ENCODE peak calls at places on chromosomes 2 and 18, in six cellular contexts. One of them, this sample, is unnamed.

GRCh38 chr2:123644053-123644452 is 381.0 kb upstream of the CNTNAP5 start:
- DNase-seq in mucosa of descending colon: no peak
- DNase-seq in lung microvascular endothelial cell: no peak
- DNase-seq in NCI-H345: no peak
- DNase-seq in hypothalamus: no peak
- DNase-seq in cardiac fibroblast: no peak
- DNase-seq in this sample: no peak

GRCh38 chr18:22678486-22678885 is 254.6 kb upstream of the RBBP8 start:
- DNase-seq in mucosa of descending colon: no peak
- DNase-seq in lung microvascular endothelial cell: no peak
- DNase-seq in NCI-H345: no peak
- DNase-seq in hypothalamus: no peak
- DNase-seq in cardiac fibroblast: peak
- DNase-seq in this sample: no peak

GRCh38 chr2:137117385-137117784 is 352.0 kb downstream of the THSD7B start:
- DNase-seq in mucosa of descending colon: no peak
- DNase-seq in lung microvascular endothelial cell: no peak
- DNase-seq in NCI-H345: no peak
- DNase-seq in hypothalamus: no peak
- DNase-seq in cardiac fibroblast: no peak
- DNase-seq in this sample: no peak

GRCh38 chr2:222136106-222136630 is 162.6 kb downstream of the PAX3 start:
- DNase-seq in mucosa of descending colon: no peak
- DNase-seq in lung microvascular endothelial cell: no peak
- DNase-seq in NCI-H345: no peak
- DNase-seq in hypothalamus: no peak
- DNase-seq in cardiac fibroblast: no peak
- DNase-seq in this sample: no peak

GRCh38 chr2:46924038-46924437 is 8.4 kb upstream of the MCFD2 start:
- DNase-seq in mucosa of descending colon: no peak
- DNase-seq in lung microvascular endothelial cell: no peak
- DNase-seq in NCI-H345: no peak
- DNase-seq in hypothalamus: no peak
- DNase-seq in cardiac fibroblast: no peak
- DNase-seq in this sample: no peak

GRCh38 chr2:209648714-209649113 is 122.9 kb upstream of the UNC80 start:
- DNase-seq in mucosa of descending colon: no peak
- DNase-seq in lung microvascular endothelial cell: no peak
- DNase-seq in NCI-H345: no peak
- DNase-seq in hypothalamus: no peak
- DNase-seq in cardiac fibroblast: peak
- DNase-seq in this sample: no peak

GRCh38 chr2:3827673-3828575 is 124.5 kb downstream of the DCDC2C start:
- DNase-seq in mucosa of descending colon: no peak
- DNase-seq in lung microvascular endothelial cell: peak
- DNase-seq in NCI-H345: no peak
- DNase-seq in hypothalamus: no peak
- DNase-seq in cardiac fibroblast: peak
- DNase-seq in this sample: no peak

GRCh38 chr2:128580988-128581848 is 262.6 kb upstream of the HS6ST1 start:
- DNase-seq in mucosa of descending colon: no peak
- DNase-seq in lung microvascular endothelial cell: no peak
- DNase-seq in NCI-H345: no peak
- DNase-seq in hypothalamus: no peak
- DNase-seq in cardiac fibroblast: no peak
- DNase-seq in this sample: no peak

This sample was measured in LoVo.